ENCODE peak calls at places on chromosome 3, in five cellular contexts. N, M, Q, Y and Z are unnamed samples.

GRCh38 chr3:55164191-55164590 is 236.3 kb upstream of the LRTM1 start:
- DNase-seq in Q (no peak), M (no peak), Y (no peak), N (no peak), Z (no peak)

GRCh38 chr3:95460274-95460673 is 1354.1 kb upstream of the EPHA6 start:
- DNase-seq in M (no peak), N (no peak), Q (no peak), Y (peak), Z (no peak)

GRCh38 chr3:278300-279064 is 81.9 kb downstream of the CHL1 start:
- DNase-seq in N (no peak), M (peak), Q (no peak), Y (no peak), Z (peak)

GRCh38 chr3:189204467-189204866 is 32.7 kb downstream of the TPRG1 start:
- DNase-seq in M (no peak), N (no peak), Y (no peak), Q (no peak), Z (no peak)

GRCh38 chr3:149080011-149080698 is 6.2 kb downstream of the HLTF start:
- DNase-seq in Q (no peak), M (no peak), Y (no peak), N (no peak), Z (no peak)

GRCh38 chr3:18424862-18425640 is at the start of gene SATB1:
- DNase-seq in M (peak), Q (peak), N (peak), Y (peak), Z (peak)

GRCh38 chr3:17865626-17866025 is 123.2 kb upstream of the TBC1D5 start:
- DNase-seq in Y (no peak), N (no peak), M (no peak), Q (no peak), Z (no peak)

GRCh38 chr3:9837701-9838582 is 5.9 kb downstream of the RPUSD3 start:
- DNase-seq in Q (no peak), N (no peak), M (no peak), Y (no peak), Z (no peak)

GRCh38 chr3:43155464-43156121 is 49.7 kb upstream of the POMGNT2 start:
- DNase-seq in N (peak), Y (peak), Q (peak), M (peak), Z (peak)

GRCh38 chr3:107431048-107431297 is 53.7 kb downstream of the CCDC54 start:
- DNase-seq in Q (no peak), N (no peak), Y (peak), M (peak), Z (no peak)

GRCh38 chr3:107985496-107985895 is 105.3 kb downstream of the CD47 start:
- DNase-seq in Y (no peak), N (no peak), M (no peak), Q (no peak), Z (no peak)

GRCh38 chr3:37147676-37148075 is 26.7 kb downstream of the LRRFIP2 start:
- DNase-seq in N (no peak), M (no peak), Q (no peak), Y (no peak), Z (no peak)

GRCh38 chr3:29440321-29441019 is 159.6 kb downstream of the RBMS3 start:
- DNase-seq in Y (no peak), Q (peak), M (peak), N (peak), Z (peak)